ENCODE peak calls at places on chromosomes 6 and 20, in eight cellular contexts. C is effector CD8-positive, alpha-beta T cell; L is NCI-H2029; Y is activated CD8-positive, alpha-beta memory T cell treated with anti-CD3 and anti-CD28 coated beads for 24 hours; H is germinal center; Z is SHP77; V is stimulated activated naive B cell treated with anti-CD40 and anti-IgM and Interleukin-4, amounts not matched to agents 10 μg/mL and 1 μg/mL and 100 μg/mL, for 72 hours; U is AG09309. N is an unnamed sample.

GRCh38 chr6:134689676-134690447 is 260.0 kb downstream of the ALDH8A1 start:
- DNase-seq in C (no peak), L (no peak), Y (no peak), H (no peak), Z (no peak), V (no peak), U (no peak), N (no peak)

GRCh38 chr6:27547157-27548075 is 74.5 kb upstream of the ZNF184 start:
- DNase-seq in C (no peak), L (no peak), Y (peak; percentile 72), H (no peak), Z (peak; percentile 47), V (no peak), U (no peak), N (peak; percentile 77)

GRCh38 chr6:70312165-70312564 is 9.3 kb upstream of the COL9A1 start:
- DNase-seq in C (no peak), L (no peak), Y (no peak), H (no peak), Z (no peak), V (no peak), U (peak; percentile 32), N (peak; percentile 95)

GRCh38 chr6:8064638-8065518 is 689 bp upstream of the BLOC1S5 start:
- DNase-seq in C (no peak), L (no peak), Y (peak; percentile 62), H (no peak), Z (no peak), V (peak; percentile 1), U (no peak), N (no peak)

GRCh38 chr20:59421920-59422637 is 121.7 kb downstream of the EDN3 start:
- DNase-seq in C (no peak), L (no peak), Y (no peak), H (no peak), Z (no peak), V (no peak), U (no peak), N (no peak)

GRCh38 chr6:32047855-32048766 is 9.9 kb downstream of the CYP21A2 start:
- DNase-seq in C (peak; percentile 44), L (peak; percentile 3), Y (peak; percentile 91), H (peak; percentile 63), Z (peak; percentile 21), V (peak; percentile 53), U (no peak), N (peak; percentile 61)

GRCh38 chr20:31560900-31561598 is 44.0 kb upstream of the ID1 start:
- DNase-seq in C (no peak), L (no peak), Y (no peak), H (no peak), Z (no peak), V (no peak), U (peak; percentile 96), N (peak; percentile 94)

GRCh38 chr6:81890846-81891245 is 138.4 kb upstream of the TENT5A start:
- DNase-seq in C (no peak), L (no peak), Y (no peak), H (no peak), Z (no peak), V (no peak), U (peak; percentile 89), N (peak; percentile 68)

GRCh38 chr6:130575971-130576370 is 210.2 kb downstream of the TMEM200A start:
- DNase-seq in C (no peak), L (no peak), Y (peak; percentile 62), H (no peak), Z (no peak), V (peak; percentile 18), U (no peak), N (no peak)

GRCh38 chr6:135438907-135439535 is 58.5 kb downstream of the AHI1 start:
- DNase-seq in C (no peak), L (no peak), Y (no peak), H (peak; percentile 18), Z (peak; percentile 6), V (no peak), U (no peak), N (peak; percentile 53)

GRCh38 chr20:63835031-63835858 is 4.2 kb upstream of the ZBTB46 start:
- DNase-seq in C (no peak), L (peak; percentile 77), Y (no peak), H (no peak), Z (peak; percentile 97), V (no peak), U (peak; percentile 92), N (peak; percentile 99)

GRCh38 chr6:21277601-21278043 is 315.9 kb upstream of the SOX4 start:
- DNase-seq in C (no peak), L (no peak), Y (no peak), H (no peak), Z (no peak), V (no peak), U (no peak), N (no peak)

GRCh38 chr20:58651823-58652605 is 931 bp downstream of the STX16 start:
- DNase-seq in C (peak; percentile 83), L (peak; percentile 28), Y (peak; percentile 79), H (peak; percentile 91), Z (peak; percentile 45), V (peak; percentile 35), U (no peak), N (peak; percentile 87)

GRCh38 chr6:128259735-128260685 is 260.4 kb downstream of the PTPRK start:
- DNase-seq in C (no peak), L (no peak), Y (no peak), H (no peak), Z (no peak), V (no peak), U (no peak), N (peak; percentile 25)

GRCh38 chr6:157764346-157765068 is 58.5 kb upstream of the SNX9 start:
- DNase-seq in C (peak; percentile 77), L (no peak), Y (peak; percentile 89), H (peak; percentile 49), Z (no peak), V (peak; percentile 91), U (peak; percentile 100), N (peak; percentile 100)

GRCh38 chr20:35463455-35464300 is 8.3 kb downstream of the CEP250 start:
- DNase-seq in C (peak; percentile 13), L (peak; percentile 35), Y (peak; percentile 69), H (peak; percentile 68), Z (peak; percentile 57), V (peak; percentile 28), U (peak; percentile 33), N (peak; percentile 89)

GRCh38 chr20:34632870-34633452 is 43.9 kb downstream of the PIGU start:
- DNase-seq in C (no peak), L (no peak), Y (no peak), H (no peak), Z (no peak), V (no peak), U (no peak), N (no peak)

GRCh38 chr6:2719053-2719375 is 31.7 kb downstream of the MYLK4 start:
- DNase-seq in C (no peak), L (no peak), Y (no peak), H (no peak), Z (no peak), V (no peak), U (no peak), N (peak; percentile 48)

GRCh38 chr6:55875420-55875819 is at the start of gene BMP5:
- DNase-seq in C (no peak), L (no peak), Y (no peak), H (no peak), Z (peak; percentile 81), V (no peak), U (no peak), N (peak; percentile 81)

GRCh38 chr6:100346828-100347227 is 117.9 kb downstream of the SIM1 start:
- DNase-seq in C (no peak), L (no peak), Y (no peak), H (no peak), Z (no peak), V (no peak), U (no peak), N (peak; percentile 78)

GRCh38 chr6:39295538-39295937 is 18.7 kb downstream of the KCNK17 start:
- DNase-seq in C (no peak), L (no peak), Y (no peak), H (no peak), Z (no peak), V (no peak), U (no peak), N (no peak)

GRCh38 chr6:169891846-169892245 is 140.4 kb downstream of the ERMARD start:
- DNase-seq in C (no peak), L (no peak), Y (peak; percentile 4), H (no peak), Z (no peak), V (no peak), U (no peak), N (no peak)

GRCh38 chr6:126661646-126662045 is 321.7 kb downstream of the CENPW start:
- DNase-seq in C (no peak), L (no peak), Y (no peak), H (no peak), Z (no peak), V (no peak), U (peak; percentile 62), N (peak; percentile 86)

GRCh38 chr6:144710207-144710606 is 425.1 kb downstream of the UTRN start:
- DNase-seq in C (no peak), L (no peak), Y (no peak), H (no peak), Z (no peak), V (no peak), U (peak; percentile 74), N (peak; percentile 81)

GRCh38 chr6:36118550-36119107 is 11.7 kb upstream of the MAPK13 start:
- DNase-seq in C (peak; percentile 32), L (peak; percentile 62), Y (peak; percentile 70), H (no peak), Z (no peak), V (peak; percentile 47), U (no peak), N (no peak)

GRCh38 chr6:56906752-56907151 is 48.2 kb upstream of the BEND6 start:
- DNase-seq in C (no peak), L (no peak), Y (no peak), H (no peak), Z (no peak), V (no peak), U (no peak), N (peak; percentile 44)

GRCh38 chr6:16477367-16478149 is 239.2 kb downstream of the GMPR start:
- DNase-seq in C (no peak), L (no peak), Y (no peak), H (no peak), Z (no peak), V (no peak), U (no peak), N (no peak)

GRCh38 chr20:20037960-20038359 is 14.3 kb downstream of the CRNKL1 start:
- DNase-seq in C (no peak), L (no peak), Y (no peak), H (no peak), Z (no peak), V (no peak), U (peak; percentile 34), N (peak; percentile 81)

GRCh38 chr6:18186033-18186432 is 30.8 kb downstream of the KDM1B start:
- DNase-seq in C (no peak), L (no peak), Y (no peak), H (no peak), Z (no peak), V (no peak), U (no peak), N (peak; percentile 66)

GRCh38 chr20:44358776-44359175 is 3.3 kb downstream of the HNF4A start:
- DNase-seq in C (no peak), L (no peak), Y (no peak), H (no peak), Z (no peak), V (no peak), U (no peak), N (no peak)

GRCh38 chr20:42706762-42707161 is 482.9 kb downstream of the PTPRT start:
- DNase-seq in C (no peak), L (peak; percentile 87), Y (no peak), H (no peak), Z (no peak), V (no peak), U (no peak), N (no peak)

GRCh38 chr6:135922170-135922569 is 70.7 kb downstream of the PDE7B start:
- DNase-seq in C (no peak), L (no peak), Y (no peak), H (no peak), Z (no peak), V (peak; percentile 47), U (peak; percentile 94), N (peak; percentile 98)

GRCh38 chr6:42742116-42742894 is 3.6 kb downstream of the TBCC start:
- DNase-seq in C (no peak), L (no peak), Y (no peak), H (peak; percentile 24), Z (peak; percentile 81), V (no peak), U (no peak), N (no peak)

GRCh38 chr6:55980627-55981211 is 105.3 kb upstream of the BMP5 start:
- DNase-seq in C (no peak), L (no peak), Y (no peak), H (peak; percentile 2), Z (no peak), V (no peak), U (peak; percentile 8), N (peak; percentile 64)

N was measured in choroid plexus epithelial cell.